ENCODE peak calls at places on chromosomes 2 and 18, in seven cellular contexts. R, M, Z, K, W, X and J are unnamed samples.

GRCh38 chr2:53987336-53987921 is 16.6 kb upstream of the PSME4 start:
- DNase-seq in R (no peak), M (peak; percentile 82), Z (no peak), K (peak; percentile 13), W (no peak), X (no peak), J (no peak)

GRCh38 chr2:159683804-159684203 is 28.5 kb upstream of the MARCHF7 start:
- DNase-seq in R (no peak), M (no peak), Z (no peak), K (no peak), W (no peak), X (no peak), J (no peak)

GRCh38 chr18:46458472-46458871 is 198.5 kb downstream of the LOXHD1 start:
- DNase-seq in R (peak; percentile 50), M (no peak), Z (peak; percentile 52), K (no peak), W (no peak), X (no peak), J (no peak)

GRCh38 chr2:190468814-190469569 is 60.8 kb downstream of the MFSD6 start:
- DNase-seq in R (no peak), M (peak; percentile 99), Z (no peak), K (peak; percentile 89), W (no peak), X (no peak), J (no peak)

GRCh38 chr2:109386004-109386695 is 227.6 kb downstream of the SEPTIN10 start:
- DNase-seq in R (peak; percentile 36), M (peak; percentile 56), Z (peak; percentile 52), K (peak; percentile 42), W (no peak), X (peak; percentile 58), J (no peak)

GRCh38 chr2:65175894-65176527 is 46.1 kb upstream of the RAB1A start:
- DNase-seq in R (no peak), M (no peak), Z (no peak), K (peak; percentile 18), W (no peak), X (peak; percentile 88), J (no peak)

GRCh38 chr18:62741118-62741566 is 25.8 kb downstream of the PHLPP1 start:
- DNase-seq in R (peak; percentile 93), M (peak; percentile 61), Z (no peak), K (peak; percentile 91), W (no peak), X (peak; percentile 80), J (no peak)

GRCh38 chr2:42974697-42975357 is 182.4 kb upstream of the HAAO start:
- DNase-seq in R (peak; percentile 83), M (peak; percentile 63), Z (peak; percentile 82), K (peak; percentile 82), W (peak; percentile 56), X (peak; percentile 51), J (peak; percentile 73)

GRCh38 chr18:78878335-78878734 is 101.3 kb upstream of the SALL3 start:
- DNase-seq in R (no peak), M (no peak), Z (no peak), K (no peak), W (no peak), X (no peak), J (no peak)

GRCh38 chr18:56804395-56804794 is 153.2 kb downstream of the WDR7 start:
- DNase-seq in R (no peak), M (no peak), Z (no peak), K (no peak), W (no peak), X (no peak), J (no peak)

GRCh38 chr2:190714958-190715357 is 66.1 kb downstream of the NAB1 start:
- DNase-seq in R (no peak), M (peak; percentile 36), Z (no peak), K (peak; percentile 20), W (no peak), X (peak; percentile 54), J (no peak)

GRCh38 chr2:177148477-177149154 is 64.0 kb upstream of the HNRNPA3 start:
- DNase-seq in R (peak; percentile 87), M (peak; percentile 66), Z (peak; percentile 88), K (peak; percentile 81), W (peak; percentile 59), X (peak; percentile 91), J (peak; percentile 77)

GRCh38 chr2:122414911-122415310 is 659.5 kb downstream of the TSN start:
- DNase-seq in R (no peak), M (no peak), Z (no peak), K (no peak), W (no peak), X (no peak), J (no peak)

GRCh38 chr2:174779361-174779928 is 15.2 kb upstream of the CHRNA1 start:
- DNase-seq in R (peak; percentile 80), M (peak; percentile 80), Z (no peak), K (peak; percentile 47), W (no peak), X (peak; percentile 38), J (no peak)

GRCh38 chr18:8871484-8871883 is 166.1 kb downstream of the MTCL1 start:
- DNase-seq in R (no peak), M (no peak), Z (no peak), K (no peak), W (no peak), X (no peak), J (no peak)
- H2AK5ac ChIP-seq in R (no peak overlapping the region), M (no peak overlapping the region), Z (no peak overlapping the region), K (no peak overlapping the region), W (no peak overlapping the region), X (no peak overlapping the region), J (no peak overlapping the region)

GRCh38 chr2:140775426-140775825 is 1355.4 kb downstream of the LRP1B start:
- DNase-seq in R (no peak), M (no peak), Z (no peak), K (no peak), W (no peak), X (no peak), J (no peak)
- H4K8ac ChIP-seq in R (no peak overlapping the region), M (no peak overlapping the region), Z (no peak overlapping the region), K (no peak overlapping the region), W (no peak overlapping the region), X (no peak overlapping the region), J (no peak overlapping the region)

GRCh38 chr2:76958749-76959148 is 563.4 kb downstream of the LRRTM4 start:
- DNase-seq in R (peak; percentile 78), M (no peak), Z (peak; percentile 66), K (peak; percentile 40), W (no peak), X (peak; percentile 56), J (peak; percentile 65)

DNA sequence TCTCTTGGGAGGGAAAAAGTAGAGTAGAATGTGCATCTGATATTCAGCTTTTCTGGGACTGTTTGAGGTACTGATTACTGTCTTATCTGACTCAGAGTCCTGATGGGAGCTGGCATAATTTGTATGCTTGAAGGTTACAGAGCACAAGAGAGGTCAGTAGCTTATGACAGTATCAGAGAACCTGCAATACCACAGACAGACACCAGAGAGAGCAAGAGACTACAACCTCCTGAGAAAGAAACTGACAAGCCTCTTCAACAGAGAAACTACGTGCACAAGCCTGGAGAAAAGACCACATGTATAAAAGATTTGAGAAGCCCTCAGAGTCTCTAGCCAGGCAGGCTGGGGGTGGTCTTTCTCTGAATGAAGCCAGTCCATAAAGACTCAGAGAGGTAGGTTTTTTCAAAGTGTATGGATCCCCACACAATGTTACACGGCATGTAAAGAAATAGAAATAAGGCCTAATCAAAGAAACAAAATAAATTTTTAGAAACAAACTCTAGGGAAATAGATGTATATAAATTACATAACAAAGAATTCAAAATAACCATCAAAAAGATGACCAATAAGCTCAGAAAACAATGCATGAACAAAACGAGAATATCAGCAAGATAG is 568.3 kb downstream of the LRRTM4 start:
- DNase-seq in R (peak; percentile 89), M (peak; percentile 41), Z (peak; percentile 70), K (peak; percentile 76), W (no peak), X (peak; percentile 73), J (peak; percentile 67)
- H2AK5ac ChIP-seq in R (no peak overlapping the region), M (no peak overlapping the region), Z (no peak overlapping the region), K (no peak overlapping the region), W (no peak overlapping the region), X (no peak overlapping the region), J (no peak overlapping the region)

GRCh38 chr2:170714156-170715061 is 728 bp upstream of the SP5 start:
- DNase-seq in R (peak; percentile 78), M (no peak), Z (peak; percentile 47), K (no peak), W (no peak), X (peak; percentile 57), J (peak; percentile 31)
- H4K8ac ChIP-seq in R (no peak overlapping the region), M (no peak overlapping the region), Z (no peak overlapping the region), K (no peak overlapping the region), W (peak overlapping the region; percentile 17), X (no peak overlapping the region), J (peak overlapping the region; percentile 23)

GRCh38 chr2:198106621-198107020 is 302.2 kb downstream of the PLCL1 start:
- DNase-seq in R (no peak), M (no peak), Z (no peak), K (no peak), W (no peak), X (peak; percentile 12), J (no peak)

GRCh38 chr2:198101688-198102087 is 297.3 kb downstream of the PLCL1 start:
- DNase-seq in R (no peak), M (no peak), Z (no peak), K (no peak), W (no peak), X (no peak), J (no peak)

GRCh38 chr2:198102120-198102519 is 297.7 kb downstream of the PLCL1 start:
- DNase-seq in R (no peak), M (no peak), Z (no peak), K (no peak), W (no peak), X (no peak), J (no peak)

GRCh38 chr2:198100323-198100722 is 295.9 kb downstream of the PLCL1 start:
- DNase-seq in R (no peak), M (peak; percentile 6), Z (no peak), K (no peak), W (no peak), X (no peak), J (no peak)

DNA sequence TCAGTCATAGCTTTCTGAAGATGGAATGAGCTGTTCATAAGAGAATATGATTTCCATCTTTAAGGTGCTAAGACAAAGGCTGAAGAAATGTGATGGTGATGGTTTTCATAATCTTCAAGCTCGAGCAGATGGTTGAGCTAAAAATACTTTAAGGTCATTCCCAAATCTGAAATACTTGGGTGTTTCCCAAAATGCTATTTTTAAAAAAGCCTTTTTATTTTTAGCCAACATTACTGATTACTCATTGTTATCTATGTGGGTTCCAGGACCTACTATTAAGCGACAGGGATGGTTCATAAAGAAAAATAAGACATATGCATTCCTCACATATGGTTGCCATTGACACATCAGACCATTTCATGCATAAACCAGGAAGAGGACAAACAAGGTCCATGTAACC is 298.4 kb downstream of the PLCL1 start:
- DNase-seq in R (no peak), M (no peak), Z (no peak), K (no peak), W (no peak), X (no peak), J (no peak)
- H2AK5ac ChIP-seq in R (no peak overlapping the region), M (no peak overlapping the region), Z (no peak overlapping the region), K (no peak overlapping the region), W (no peak overlapping the region), X (no peak overlapping the region), J (no peak overlapping the region)

GRCh38 chr2:201219328-201220096 is 36.6 kb downstream of the CASP10 start:
- DNase-seq in R (no peak), M (no peak), Z (no peak), K (no peak), W (no peak), X (no peak), J (no peak)
- H4K8ac ChIP-seq in R (no peak overlapping the region), M (no peak overlapping the region), Z (no peak overlapping the region), K (no peak overlapping the region), W (no peak overlapping the region), X (no peak overlapping the region), J (no peak overlapping the region)